ENCODE peak calls at places on chromosomes 5 and 9, in seven cellular contexts. N, Q, H, F, C, Z and A are unnamed samples. For H3K4me1, the result is how much of the 10 kb centered on the place peaks cover.

GRCh38 chr5:1112596-1113331 is 901 bp upstream of the SLC12A7 start:
- DNase-seq in N (no peak), Q (no peak), H (peak), F (no peak), C (no peak), Z (no peak), A (no peak)

GRCh38 chr5:43649256-43649655 is 46.3 kb downstream of the NNT start:
- DNase-seq in N (peak), Q (no peak), H (no peak), F (peak), C (no peak), Z (no peak), A (no peak)

GRCh38 chr5:75907651-75908050 is 175.5 kb upstream of the SV2C start:
- DNase-seq in N (no peak), Q (no peak), H (no peak), F (no peak), C (no peak), Z (no peak), A (no peak)

GRCh38 chr9:131503626-131504465 is 1.1 kb downstream of the POMT1 start:
- DNase-seq in N (peak), Q (peak), H (no peak), F (no peak), C (peak), Z (no peak), A (peak)

GRCh38 chr5:55597014-55597981 is 62.5 kb upstream of the PLPP1 start:
- DNase-seq in N (peak), Q (no peak), H (peak), F (peak), C (peak), Z (no peak), A (no peak)

GRCh38 chr5:170860818-170861217 is 1.0 kb upstream of the RANBP17 start:
- DNase-seq in N (no peak), Q (no peak), H (no peak), F (no peak), C (no peak), Z (no peak), A (no peak)

GRCh38 chr9:128495804-128496417 is 8.6 kb upstream of the GLE1 start:
- DNase-seq in N (no peak), Q (no peak), H (peak), F (no peak), C (no peak), Z (no peak), A (no peak)

GRCh38 chr5:164048527-164048926 is 543.1 kb downstream of the MAT2B start:
- DNase-seq in N (no peak), Q (no peak), H (no peak), F (peak), C (no peak), Z (no peak), A (no peak)

GRCh38 chr9:20537269-20537668 is 85.0 kb downstream of the MLLT3 start:
- DNase-seq in N (no peak), Q (no peak), H (no peak), F (no peak), C (no peak), Z (no peak), A (no peak)

GRCh38 chr9:98142925-98143481 is 24.0 kb upstream of the TRIM14 start:
- DNase-seq in N (no peak), Q (no peak), H (no peak), F (no peak), C (no peak), Z (peak), A (no peak)

GRCh38 chr5:113682497-113683136 is 169.1 kb downstream of the YTHDC2 start:
- DNase-seq in N (peak), Q (no peak), H (peak), F (peak), C (no peak), Z (no peak), A (no peak)

GRCh38 chr5:39146831-39147540 is 72.4 kb downstream of the FYB1 start:
- DNase-seq in N (no peak), Q (no peak), H (no peak), F (no peak), C (no peak), Z (no peak), A (no peak)

GRCh38 chr9:126678989-126679388 is 65.3 kb downstream of the LMX1B start:
- DNase-seq in N (no peak), Q (no peak), H (no peak), F (no peak), C (no peak), Z (no peak), A (no peak)

GRCh38 chr5:65126192-65126591 is 355.5 kb downstream of the ADAMTS6 start:
- DNase-seq in N (peak), Q (no peak), H (no peak), F (peak), C (no peak), Z (no peak), A (no peak)

GRCh38 chr5:172451771-172452197 is 2.5 kb downstream of the SH3PXD2B start:
- DNase-seq in N (peak), Q (no peak), H (no peak), F (peak), C (peak), Z (no peak), A (no peak)

GRCh38 chr9:113397077-113397696 is 3.9 kb downstream of the ALAD start:
- DNase-seq in N (no peak), Q (no peak), H (no peak), F (no peak), C (no peak), Z (peak), A (no peak)

GRCh38 chr5:69374911-69375446 is 5.4 kb downstream of the RAD17 start:
- DNase-seq in N (no peak), Q (no peak), H (no peak), F (no peak), C (no peak), Z (no peak), A (no peak)

GRCh38 chr9:87518702-87519335 is 21.2 kb downstream of the DAPK1 start:
- DNase-seq in N (peak), Q (no peak), H (no peak), F (peak), C (peak), Z (no peak), A (no peak)

GRCh38 chr9:113520109-113520642 is 56.6 kb downstream of the RGS3 start:
- DNase-seq in N (peak), Q (no peak), H (no peak), F (no peak), C (peak), Z (no peak), A (no peak)

GRCh38 chr5:177116631-177117373 is 16.8 kb upstream of the NSD1 start:
- DNase-seq in N (peak), Q (no peak), H (no peak), F (peak), C (peak), Z (peak), A (no peak)

GRCh38 chr9:35649431-35650340 is 1.0 kb downstream of the SIT1 start:
- DNase-seq in N (peak), Q (no peak), H (no peak), F (peak), C (no peak), Z (no peak), A (no peak)

GRCh38 chr9:35643046-35643445 is 7.7 kb downstream of the SIT1 start:
- DNase-seq in N (no peak), Q (no peak), H (no peak), F (no peak), C (no peak), Z (no peak), A (no peak)

GRCh38 chr9:35650341-35651158 is at the start of gene SIT1:
- DNase-seq in N (no peak), Q (no peak), H (no peak), F (no peak), C (no peak), Z (no peak), A (no peak)

GRCh38 chr9:35645736-35646582 is 4.8 kb downstream of the SIT1 start:
- DNase-seq in N (peak), Q (no peak), H (peak), F (peak), C (peak), Z (peak), A (no peak)

DNA sequence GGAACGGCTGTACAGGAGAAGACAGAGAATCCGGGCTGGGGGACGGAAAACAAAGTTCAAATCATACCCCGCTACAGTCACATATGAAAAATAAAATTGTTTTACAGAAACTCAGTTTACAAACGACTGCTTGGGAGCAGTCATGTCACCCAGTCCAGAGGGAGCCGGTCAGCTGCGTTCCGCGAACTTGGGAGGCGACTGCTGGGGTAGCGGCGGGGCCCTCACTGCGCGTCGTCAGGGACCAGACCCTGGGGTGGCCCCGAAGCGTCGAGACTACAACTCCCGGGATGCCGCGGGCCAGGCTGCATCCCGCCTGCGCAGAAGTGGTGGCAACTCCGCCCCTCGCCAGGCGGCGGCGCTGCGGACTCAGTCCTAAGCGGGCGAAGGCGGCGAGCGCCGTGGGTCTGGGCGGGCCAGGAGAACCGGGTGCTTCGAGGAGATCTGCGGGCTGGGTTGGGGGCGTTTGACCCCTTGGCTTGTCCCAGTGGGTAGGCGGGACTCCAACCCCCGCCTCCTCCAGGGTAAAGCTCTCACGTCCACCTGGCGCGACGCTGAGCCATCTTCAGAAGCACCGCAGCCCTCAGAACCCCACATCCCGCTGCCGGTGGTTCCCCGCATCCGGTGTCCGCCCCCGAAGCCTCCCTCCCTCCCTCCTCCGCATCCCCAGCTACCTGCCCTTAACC is 4.0 kb downstream of the SIT1 start:
- DNase-seq in N (peak), Q (no peak), H (peak), F (peak), C (peak), Z (peak), A (peak)
- H3K4me1 ChIP-seq in N (half or more), Q (under half), H (under half), F (under half), C (under half), Z (under half), A (under half)

DNA sequence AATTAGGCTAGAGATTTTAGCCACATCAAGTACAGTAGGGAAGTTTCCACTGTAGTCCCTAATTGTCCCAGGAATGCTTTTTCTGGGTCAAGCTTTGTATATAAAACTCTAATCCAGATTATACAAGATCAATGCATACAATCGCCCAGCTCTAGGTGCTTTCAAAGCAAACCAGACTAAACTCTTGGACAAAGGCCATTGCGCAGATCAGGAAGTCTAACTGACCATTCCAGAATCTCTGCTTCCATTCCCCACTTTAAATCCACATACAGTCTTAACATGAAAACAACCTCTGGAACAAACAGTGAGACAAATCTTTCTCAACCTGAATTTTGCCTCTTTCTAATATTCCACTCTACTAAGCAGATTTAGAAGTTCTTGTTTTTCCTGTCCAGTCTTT is 76.0 kb downstream of the ITGA1 start:
- DNase-seq in N (no peak), Q (no peak), H (no peak), F (peak), C (no peak), Z (no peak), A (no peak)
- H3K27ac ChIP-seq in N (no peak), Q (no peak), H (no peak), F (no peak), C (peak), Z (peak), A (no peak)

DNA sequence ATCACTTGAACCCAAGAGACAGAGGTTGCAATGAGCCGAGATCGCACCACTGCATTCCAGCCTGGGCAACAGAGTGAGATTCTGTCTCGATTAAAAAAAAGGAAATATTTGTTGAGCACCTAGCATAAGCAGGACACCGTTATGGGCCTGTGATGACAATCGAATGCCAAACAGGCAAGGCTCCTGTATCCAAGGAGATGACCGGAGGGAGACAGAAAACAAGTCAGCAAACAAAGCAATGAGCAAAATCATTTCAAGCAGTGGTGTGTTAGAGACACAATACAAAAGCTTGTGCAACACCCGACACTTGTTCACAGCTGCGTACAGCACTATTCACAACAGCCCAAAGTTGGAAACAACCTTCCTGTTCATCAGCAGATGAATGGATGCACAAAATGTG is 87.1 kb upstream of the CPEB4 start:
- DNase-seq in N (no peak), Q (no peak), H (no peak), F (no peak), C (no peak), Z (no peak), A (no peak)
- H3K4me3 ChIP-seq in N (no peak), Q (no peak), H (no peak), F (no peak), C (no peak), Z (no peak), A (no peak)

GRCh38 chr5:103674739-103675138 is 112.2 kb upstream of the NUDT12 start:
- DNase-seq in N (peak), Q (no peak), H (no peak), F (no peak), C (no peak), Z (no peak), A (no peak)

GRCh38 chr5:103667068-103667467 is 104.5 kb upstream of the NUDT12 start:
- DNase-seq in N (peak), Q (no peak), H (no peak), F (peak), C (no peak), Z (no peak), A (no peak)

GRCh38 chr5:103668281-103668680 is 105.7 kb upstream of the NUDT12 start:
- DNase-seq in N (no peak), Q (no peak), H (no peak), F (peak), C (no peak), Z (no peak), A (no peak)

GRCh38 chr5:103674321-103674720 is 111.7 kb upstream of the NUDT12 start:
- DNase-seq in N (no peak), Q (no peak), H (no peak), F (no peak), C (no peak), Z (no peak), A (no peak)

DNA sequence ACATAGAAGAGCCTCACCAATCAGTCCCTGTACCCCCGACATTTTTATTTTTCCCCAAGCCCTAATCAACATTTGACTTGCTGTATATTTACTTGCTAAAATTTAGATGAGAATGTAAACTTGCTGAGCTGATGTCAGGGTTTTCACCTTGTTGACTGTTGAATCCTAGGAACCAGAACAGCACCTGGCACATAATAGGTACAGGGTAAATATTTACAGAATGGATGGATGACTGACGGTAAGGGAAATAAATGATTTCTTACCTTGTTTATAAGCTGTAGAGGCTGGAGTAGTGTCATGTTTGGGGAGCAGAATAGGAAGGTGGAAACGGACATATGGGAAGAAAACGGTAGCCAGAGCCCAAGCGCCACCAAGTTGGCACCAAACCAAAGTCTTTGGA is 107.0 kb upstream of the NUDT12 start:
- DNase-seq in N (no peak), Q (no peak), H (no peak), F (no peak), C (no peak), Z (no peak), A (no peak)
- H3K4me1 ChIP-seq in N (under half), Q (under half), H (under half), F (under half), C (under half), Z (under half), A (under half)

GRCh38 chr9:110178281-110178680 is 29.7 kb downstream of the C9orf152 start:
- DNase-seq in N (no peak), Q (no peak), H (no peak), F (no peak), C (no peak), Z (no peak), A (no peak)
- H3K27ac ChIP-seq in N (no peak), Q (no peak), H (no peak), F (no peak), C (no peak), Z (no peak), A (no peak)